ENCODE peak calls at places on chromosomes 11 and 22, in five cellular contexts. W is mesendoderm; O is upper lobe of left lung; N is CD8-positive, alpha-beta T cell; H is fibroblast of lung. X is an unnamed sample.
A peak's percentile ranks its signal among the peaks of the same experiment; 100 is the strongest.

GRCh38 chr11:64566042-64566914 is 24.7 kb upstream of the SLC22A12 start:
- DNase-seq in W (peak; percentile 96), O (no peak), N (no peak), H (peak; percentile 80), X (peak; percentile 94)

GRCh38 chr11:105219269-105219668 is 79.7 kb upstream of the CARD18 start:
- DNase-seq in W (peak; percentile 19), O (no peak), N (no peak), H (no peak), X (no peak)

GRCh38 chr11:61531033-61531432 is 22.5 kb downstream of the LRRC10B start:
- DNase-seq in W (no peak), O (no peak), N (no peak), H (no peak), X (no peak)

GRCh38 chr11:61598886-61599868 is 18.3 kb upstream of the SYT7 start:
- DNase-seq in W (peak; percentile 86), O (no peak), N (no peak), H (peak; percentile 91), X (no peak)

GRCh38 chr11:75523189-75523588 is 2.6 kb downstream of the GDPD5 start:
- DNase-seq in W (no peak), O (no peak), N (no peak), H (no peak), X (no peak)

GRCh38 chr11:119476666-119477331 is 53.8 kb upstream of the THY1 start:
- DNase-seq in W (no peak), O (no peak), N (no peak), H (no peak), X (no peak)

GRCh38 chr11:31643831-31644230 is 134.3 kb downstream of the ELP4 start:
- DNase-seq in W (no peak), O (no peak), N (no peak), H (peak; percentile 81), X (no peak)

GRCh38 chr11:74072721-74073120 is 63.8 kb upstream of the UCP3 start:
- DNase-seq in W (no peak), O (no peak), N (no peak), H (no peak), X (no peak)

GRCh38 chr22:17213976-17214375 is 5.3 kb downstream of the ADA2 start:
- DNase-seq in W (peak; percentile 66), O (no peak), N (peak; percentile 39), H (peak; percentile 7), X (peak; percentile 14)

GRCh38 chr11:116948375-116948774 is 111.0 kb upstream of the APOA1 start:
- DNase-seq in W (no peak), O (no peak), N (no peak), H (peak; percentile 48), X (no peak)

GRCh38 chr11:82682003-82682751 is 51.5 kb downstream of the FAM181B start:
- DNase-seq in W (peak; percentile 88), O (no peak), N (no peak), H (peak; percentile 63), X (peak; percentile 77)

GRCh38 chr11:104609297-104609696 is 289.0 kb downstream of the CASP12 start:
- DNase-seq in W (peak; percentile 82), O (no peak), N (peak; percentile 16), H (peak; percentile 63), X (peak; percentile 11)

GRCh38 chr11:115238802-115239201 is 265.4 kb downstream of the CADM1 start:
- DNase-seq in W (no peak), O (no peak), N (no peak), H (no peak), X (no peak)

GRCh38 chr22:38032681-38033521 is 24.3 kb upstream of the PICK1 start:
- DNase-seq in W (no peak), O (no peak), N (no peak), H (peak; percentile 69), X (no peak)

GRCh38 chr22:35051791-35052190 is 14.2 kb upstream of the ISX start:
- DNase-seq in W (no peak), O (no peak), N (no peak), H (no peak), X (no peak)

GRCh38 chr11:8658210-8658968 is 24.1 kb downstream of the TRIM66 start:
- DNase-seq in W (peak; percentile 54), O (no peak), N (no peak), H (no peak), X (no peak)

GRCh38 chr22:24067587-24068376 is 56.7 kb downstream of the CABIN1 start:
- DNase-seq in W (no peak), O (no peak), N (no peak), H (no peak), X (no peak)

GRCh38 chr22:43485717-43486116 is 73.9 kb downstream of the MPPED1 start:
- DNase-seq in W (no peak), O (peak; percentile 59), N (no peak), H (no peak), X (no peak)

GRCh38 chr22:33811208-33811607 is 109.1 kb downstream of the LARGE1 start:
- DNase-seq in W (no peak), O (no peak), N (no peak), H (no peak), X (no peak)

GRCh38 chr11:34267440-34267839 is 90.4 kb downstream of the ABTB2 start:
- DNase-seq in W (no peak), O (no peak), N (no peak), H (no peak), X (no peak)

GRCh38 chr11:68328374-68329091 is 16.1 kb downstream of the LRP5 start:
- DNase-seq in W (peak; percentile 71), O (peak; percentile 52), N (no peak), H (peak; percentile 49), X (peak; percentile 45)

GRCh38 chr11:111905391-111905790 is 6.2 kb downstream of the CRYAB start:
- DNase-seq in W (no peak), O (no peak), N (no peak), H (no peak), X (no peak)

GRCh38 chr22:38729946-38730345 is 24.2 kb downstream of the GTPBP1 start:
- DNase-seq in W (no peak), O (no peak), N (no peak), H (no peak), X (no peak)

GRCh38 chr11:44912270-44912987 is 38.3 kb downstream of the TP53I11 start:
- DNase-seq in W (peak; percentile 82), O (no peak), N (no peak), H (no peak), X (no peak)

GRCh38 chr22:27196483-27196882 is 539.1 kb downstream of the MIAT start:
- DNase-seq in W (no peak), O (no peak), N (no peak), H (no peak), X (no peak)

GRCh38 chr22:30752771-30753170 is 58.1 kb downstream of the OSBP2 start:
- DNase-seq in W (no peak), O (no peak), N (no peak), H (no peak), X (no peak)

GRCh38 chr22:30755760-30756124 is 61.1 kb downstream of the OSBP2 start:
- DNase-seq in W (no peak), O (no peak), N (no peak), H (no peak), X (no peak)

GRCh38 chr22:30753701-30754100 is 59.0 kb downstream of the OSBP2 start:
- DNase-seq in W (no peak), O (no peak), N (no peak), H (no peak), X (no peak)

GRCh38 chr22:30754521-30754920 is 59.8 kb downstream of the OSBP2 start:
- DNase-seq in W (no peak), O (no peak), N (no peak), H (no peak), X (no peak)

DNA sequence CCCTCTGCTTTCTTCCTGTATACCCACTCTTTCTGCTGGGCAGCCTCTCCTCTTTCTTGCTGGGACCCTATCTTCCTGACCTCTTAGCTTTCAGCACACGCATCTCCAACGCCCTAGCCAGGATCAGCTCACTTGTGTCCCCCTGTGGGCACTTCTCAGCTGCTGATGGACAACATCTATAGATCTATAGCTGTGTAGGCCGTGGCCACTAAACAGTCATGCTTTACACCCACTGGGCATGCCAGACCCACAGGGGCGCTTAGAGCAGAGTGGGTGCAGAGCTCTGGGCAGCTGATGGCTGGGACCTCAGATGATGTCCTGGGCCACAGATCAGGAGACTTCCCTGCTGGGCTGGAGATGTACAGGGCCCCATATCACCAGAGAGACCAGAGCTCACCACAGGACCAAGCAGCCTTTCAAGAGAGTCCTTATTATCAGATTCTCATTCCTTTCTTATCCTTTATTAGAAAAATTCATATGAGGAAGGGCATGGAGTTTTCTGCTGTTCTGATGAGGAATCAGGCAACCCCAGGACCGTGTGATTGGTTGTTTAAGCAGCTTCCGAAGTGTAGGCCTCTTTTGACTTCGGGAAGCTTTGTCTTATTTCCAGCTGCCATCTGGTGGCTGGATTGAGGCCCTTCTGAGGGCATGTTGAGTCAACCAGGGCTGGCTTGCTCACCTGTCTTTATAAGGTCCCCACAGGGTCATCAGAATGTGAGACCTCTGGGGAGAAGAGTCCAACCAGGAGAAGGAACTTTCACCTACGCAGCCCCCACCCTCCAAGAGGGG is 60.5 kb downstream of the OSBP2 start:
- DNase-seq in W (peak; percentile 86), O (no peak), N (peak; percentile 21), H (peak; percentile 75), X (peak; percentile 12)
- H3K4me1 ChIP-seq in W (no peaks in the 10 kb centered on the region), O (no peaks in the 10 kb centered on the region), N (no peaks in the 10 kb centered on the region), H (no peaks in the 10 kb centered on the region), X (no peaks in the 10 kb centered on the region)

GRCh38 chr11:47257518-47258316 is at the start of gene NR1H3:
- DNase-seq in W (peak; percentile 91), O (peak; percentile 81), N (no peak), H (peak; percentile 68), X (peak; percentile 23)
- H3K4me1 ChIP-seq in W (peaks cover 5% of the 10 kb centered on the region), O (peaks cover 45% of the 10 kb centered on the region), N (peaks cover 10% of the 10 kb centered on the region), H (peaks cover 33% of the 10 kb centered on the region), X (no peaks in the 10 kb centered on the region)

GRCh38 chr22:42416671-42417230 is 15.5 kb downstream of the NFAM1 start:
- DNase-seq in W (no peak), O (no peak), N (no peak), H (no peak), X (no peak)

GRCh38 chr22:42418811-42419243 is 13.4 kb downstream of the NFAM1 start:
- DNase-seq in W (no peak), O (no peak), N (no peak), H (no peak), X (no peak)

GRCh38 chr22:42419328-42419881 is 12.8 kb downstream of the NFAM1 start:
- DNase-seq in W (no peak), O (peak; percentile 81), N (no peak), H (no peak), X (no peak)

GRCh38 chr22:42414565-42415298 is 17.5 kb downstream of the NFAM1 start:
- DNase-seq in W (no peak), O (no peak), N (no peak), H (no peak), X (no peak)

GRCh38 chr22:42417645-42418303 is 14.4 kb downstream of the NFAM1 start:
- DNase-seq in W (no peak), O (no peak), N (no peak), H (no peak), X (no peak)
- H3K4me1 ChIP-seq in W (no peaks in the 10 kb centered on the region), O (no peaks in the 10 kb centered on the region), N (no peaks in the 10 kb centered on the region), H (no peaks in the 10 kb centered on the region), X (no peaks in the 10 kb centered on the region)

GRCh38 chr11:106988151-106988806 is 30.0 kb downstream of the GUCY1A2 start:
- DNase-seq in W (no peak), O (no peak), N (no peak), H (peak; percentile 90), X (no peak)
- H3K4me1 ChIP-seq in W (no peaks in the 10 kb centered on the region), O (peaks cover 3% of the 10 kb centered on the region), N (no peaks in the 10 kb centered on the region), H (peaks cover 5% of the 10 kb centered on the region), X (no peaks in the 10 kb centered on the region)

GRCh38 chr11:12829131-12829530 is 154.9 kb downstream of the TEAD1 start:
- DNase-seq in W (no peak), O (no peak), N (no peak), H (no peak), X (peak; percentile 40)
- H3K4me1 ChIP-seq in W (peaks cover 13% of the 10 kb centered on the region), O (peaks cover 27% of the 10 kb centered on the region), N (peaks cover 4% of the 10 kb centered on the region), H (peaks cover 17% of the 10 kb centered on the region), X (peaks cover 50% of the 10 kb centered on the region)

X was measured in HAP-1.